ENCODE peak calls at places on chromosome 3, in five cellular contexts. One of them, this sample, is unnamed. For H3K4me1, the result is how much of the 10 kb centered on the place peaks cover.

GRCh38 chr3:98884675-98885371 is 16.7 kb downstream of the DCBLD2 start:
- DNase-seq in tibial artery: no peak
- DNase-seq in cardiac muscle cell: no peak
- DNase-seq in lung: no peak
- DNase-seq in kidney: no peak
- DNase-seq in this sample: no peak

GRCh38 chr3:8296466-8296865 is 205.2 kb upstream of the LMCD1 start:
- DNase-seq in tibial artery: no peak
- DNase-seq in cardiac muscle cell: no peak
- DNase-seq in lung: no peak
- DNase-seq in kidney: no peak
- DNase-seq in this sample: no peak

GRCh38 chr3:177932346-177932745 is 603.9 kb upstream of the KCNMB2 start:
- DNase-seq in tibial artery: no peak
- DNase-seq in cardiac muscle cell: no peak
- DNase-seq in lung: no peak
- DNase-seq in kidney: no peak
- DNase-seq in this sample: no peak

GRCh38 chr3:133474251-133474801 is 74.5 kb downstream of the BFSP2 start:
- DNase-seq in tibial artery: peak
- DNase-seq in cardiac muscle cell: no peak
- DNase-seq in lung: no peak
- DNase-seq in kidney: no peak
- DNase-seq in this sample: peak

GRCh38 chr3:182122779-182123178 is 411.1 kb downstream of the SOX2 start:
- DNase-seq in tibial artery: no peak
- DNase-seq in cardiac muscle cell: no peak
- DNase-seq in lung: no peak
- DNase-seq in kidney: no peak
- DNase-seq in this sample: no peak

GRCh38 chr3:187281191-187281714 is 10.3 kb downstream of the MASP1 start:
- DNase-seq in tibial artery: no peak
- DNase-seq in cardiac muscle cell: no peak
- DNase-seq in lung: no peak
- DNase-seq in kidney: no peak
- DNase-seq in this sample: no peak

GRCh38 chr3:108494862-108495531 is 15.4 kb downstream of the MYH15 start:
- DNase-seq in tibial artery: no peak
- DNase-seq in cardiac muscle cell: no peak
- DNase-seq in lung: no peak
- DNase-seq in kidney: no peak
- DNase-seq in this sample: no peak

GRCh38 chr3:11434017-11434526 is 161.9 kb downstream of the ATG7 start:
- DNase-seq in tibial artery: peak
- DNase-seq in cardiac muscle cell: peak
- DNase-seq in lung: peak
- DNase-seq in kidney: no peak
- DNase-seq in this sample: peak

GRCh38 chr3:64818196-64818595 is 130.4 kb upstream of the ADAMTS9 start:
- DNase-seq in tibial artery: no peak
- DNase-seq in cardiac muscle cell: no peak
- DNase-seq in lung: no peak
- DNase-seq in kidney: no peak
- DNase-seq in this sample: no peak

GRCh38 chr3:177356113-177356512 is 158.8 kb upstream of the TBL1XR1 start:
- DNase-seq in tibial artery: no peak
- DNase-seq in cardiac muscle cell: no peak
- DNase-seq in lung: no peak
- DNase-seq in kidney: no peak
- DNase-seq in this sample: no peak

GRCh38 chr3:178546079-178546478 is 9.8 kb downstream of the KCNMB2 start:
- DNase-seq in tibial artery: no peak
- DNase-seq in cardiac muscle cell: no peak
- DNase-seq in lung: no peak
- DNase-seq in kidney: no peak
- DNase-seq in this sample: no peak

GRCh38 chr3:182215881-182216280 is 504.2 kb downstream of the SOX2 start:
- DNase-seq in tibial artery: no peak
- DNase-seq in cardiac muscle cell: no peak
- DNase-seq in lung: no peak
- DNase-seq in kidney: no peak
- DNase-seq in this sample: no peak

GRCh38 chr3:143531101-143531500 is 317.2 kb downstream of the SLC9A9 start:
- DNase-seq in tibial artery: no peak
- DNase-seq in cardiac muscle cell: no peak
- DNase-seq in lung: no peak
- DNase-seq in kidney: no peak
- DNase-seq in this sample: no peak

GRCh38 chr3:168973206-168973605 is 690.3 kb downstream of the MECOM start:
- DNase-seq in tibial artery: no peak
- DNase-seq in cardiac muscle cell: no peak
- DNase-seq in lung: no peak
- DNase-seq in kidney: no peak
- DNase-seq in this sample: no peak

GRCh38 chr3:111694471-111694870 is 99.3 kb upstream of the ZBED2 start:
- DNase-seq in tibial artery: no peak
- DNase-seq in cardiac muscle cell: no peak
- DNase-seq in lung: no peak
- DNase-seq in kidney: no peak
- DNase-seq in this sample: no peak

GRCh38 chr3:189122120-189122519 is 49.7 kb upstream of the TPRG1 start:
- DNase-seq in tibial artery: no peak
- DNase-seq in cardiac muscle cell: no peak
- DNase-seq in lung: no peak
- DNase-seq in kidney: no peak
- DNase-seq in this sample: no peak

GRCh38 chr3:32154180-32154579 is 47.8 kb downstream of the GPD1L start:
- DNase-seq in tibial artery: no peak
- DNase-seq in cardiac muscle cell: no peak
- DNase-seq in lung: no peak
- DNase-seq in kidney: no peak
- DNase-seq in this sample: no peak

GRCh38 chr3:134681527-134681910 is 30.7 kb upstream of the KY start:
- DNase-seq in tibial artery: no peak
- DNase-seq in cardiac muscle cell: no peak
- DNase-seq in lung: no peak
- DNase-seq in kidney: no peak
- DNase-seq in this sample: no peak

GRCh38 chr3:49199244-49199899 is 28.0 kb downstream of the KLHDC8B start:
- DNase-seq in tibial artery: peak
- DNase-seq in cardiac muscle cell: no peak
- DNase-seq in lung: peak
- DNase-seq in kidney: peak
- DNase-seq in this sample: peak

GRCh38 chr3:18284716-18285115 is 140.4 kb downstream of the SATB1 start:
- DNase-seq in tibial artery: no peak
- DNase-seq in cardiac muscle cell: no peak
- DNase-seq in lung: no peak
- DNase-seq in kidney: no peak
- DNase-seq in this sample: no peak

GRCh38 chr3:86774082-86774691 is 216.8 kb downstream of the VGLL3 start:
- DNase-seq in tibial artery: no peak
- DNase-seq in cardiac muscle cell: peak
- DNase-seq in lung: no peak
- DNase-seq in kidney: no peak
- DNase-seq in this sample: no peak

GRCh38 chr3:160225181-160226025 is at the start of gene C3orf80:
- DNase-seq in tibial artery: peak
- DNase-seq in cardiac muscle cell: peak
- DNase-seq in lung: peak
- DNase-seq in kidney: peak
- DNase-seq in this sample: peak

GRCh38 chr3:193665370-193665989 is 72.5 kb downstream of the OPA1 start:
- DNase-seq in tibial artery: no peak
- DNase-seq in cardiac muscle cell: peak
- DNase-seq in lung: no peak
- DNase-seq in kidney: no peak
- DNase-seq in this sample: no peak

GRCh38 chr3:73365756-73366397 is 258.9 kb downstream of the PDZRN3 start:
- DNase-seq in tibial artery: peak
- DNase-seq in cardiac muscle cell: no peak
- DNase-seq in lung: no peak
- DNase-seq in kidney: peak
- DNase-seq in this sample: peak

GRCh38 chr3:184496933-184497332 is 64.7 kb upstream of the EPHB3 start:
- DNase-seq in tibial artery: no peak
- DNase-seq in cardiac muscle cell: no peak
- DNase-seq in lung: no peak
- DNase-seq in kidney: no peak
- DNase-seq in this sample: no peak

GRCh38 chr3:81289676-81290075 is 471.8 kb downstream of the GBE1 start:
- DNase-seq in tibial artery: no peak
- DNase-seq in cardiac muscle cell: peak
- DNase-seq in lung: no peak
- DNase-seq in kidney: no peak
- DNase-seq in this sample: no peak

GRCh38 chr3:88509582-88509981 is 359.8 kb downstream of the C3orf38 start:
- DNase-seq in tibial artery: no peak
- DNase-seq in cardiac muscle cell: no peak
- DNase-seq in lung: no peak
- DNase-seq in kidney: no peak
- DNase-seq in this sample: no peak

GRCh38 chr3:71753716-71754609 is at the start of gene GPR27:
- DNase-seq in tibial artery: no peak
- DNase-seq in cardiac muscle cell: peak
- DNase-seq in lung: no peak
- DNase-seq in kidney: peak
- DNase-seq in this sample: no peak
- H3K27ac ChIP-seq in tibial artery: no peak
- H3K27ac ChIP-seq in cardiac muscle cell: no peak
- H3K27ac ChIP-seq in lung: no peak
- H3K27ac ChIP-seq in kidney: no peak
- H3K27ac ChIP-seq in this sample: peak

DNA sequence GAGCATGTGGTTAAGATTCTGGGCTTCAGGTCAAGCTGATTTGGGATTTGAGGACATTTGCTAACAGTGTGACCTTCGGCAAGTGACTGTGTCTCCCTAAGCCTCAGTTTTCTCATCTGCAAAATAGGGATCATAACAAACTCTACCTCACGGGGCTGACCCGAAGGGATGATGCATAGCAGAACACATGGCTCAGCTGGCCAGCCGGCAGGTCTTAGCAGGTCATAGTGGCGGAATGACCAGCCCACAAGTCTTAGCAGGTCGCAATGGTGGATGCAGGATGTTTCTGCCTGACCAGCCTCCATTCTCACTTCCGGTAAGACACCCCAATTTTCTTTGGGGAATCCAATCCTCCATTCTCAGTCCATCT is 63.3 kb downstream of the IQSEC1 start:
- DNase-seq in tibial artery: no peak
- DNase-seq in cardiac muscle cell: no peak
- DNase-seq in lung: no peak
- DNase-seq in kidney: no peak
- DNase-seq in this sample: no peak
- H3K4me1 ChIP-seq in tibial artery: under half
- H3K4me1 ChIP-seq in cardiac muscle cell: under half
- H3K4me1 ChIP-seq in lung: under half
- H3K4me1 ChIP-seq in kidney: under half
- H3K4me1 ChIP-seq in this sample: under half

GRCh38 chr3:15782429-15782828 is 15.3 kb downstream of the ANKRD28 start:
- DNase-seq in tibial artery: no peak
- DNase-seq in cardiac muscle cell: no peak
- DNase-seq in lung: no peak
- DNase-seq in kidney: no peak
- DNase-seq in this sample: no peak

GRCh38 chr3:15781637-15782402 is 16.0 kb downstream of the ANKRD28 start:
- DNase-seq in tibial artery: no peak
- DNase-seq in cardiac muscle cell: no peak
- DNase-seq in lung: no peak
- DNase-seq in kidney: no peak
- DNase-seq in this sample: no peak

GRCh38 chr3:15779111-15779510 is 18.7 kb downstream of the ANKRD28 start:
- DNase-seq in tibial artery: no peak
- DNase-seq in cardiac muscle cell: no peak
- DNase-seq in lung: no peak
- DNase-seq in kidney: no peak
- DNase-seq in this sample: no peak

GRCh38 chr3:15783361-15783969 is 14.3 kb downstream of the ANKRD28 start:
- DNase-seq in tibial artery: no peak
- DNase-seq in cardiac muscle cell: no peak
- DNase-seq in lung: no peak
- DNase-seq in kidney: no peak
- DNase-seq in this sample: no peak

GRCh38 chr3:15781131-15781530 is 16.6 kb downstream of the ANKRD28 start:
- DNase-seq in tibial artery: no peak
- DNase-seq in cardiac muscle cell: no peak
- DNase-seq in lung: no peak
- DNase-seq in kidney: no peak
- DNase-seq in this sample: no peak
- H3K27ac ChIP-seq in tibial artery: peak
- H3K27ac ChIP-seq in cardiac muscle cell: no peak
- H3K27ac ChIP-seq in lung: no peak
- H3K27ac ChIP-seq in kidney: no peak
- H3K27ac ChIP-seq in this sample: peak

GRCh38 chr3:113243846-113244245 is 32.5 kb downstream of the BOC start:
- DNase-seq in tibial artery: no peak
- DNase-seq in cardiac muscle cell: no peak
- DNase-seq in lung: no peak
- DNase-seq in kidney: no peak
- DNase-seq in this sample: no peak

GRCh38 chr3:113243071-113243470 is 31.7 kb downstream of the BOC start:
- DNase-seq in tibial artery: no peak
- DNase-seq in cardiac muscle cell: no peak
- DNase-seq in lung: no peak
- DNase-seq in kidney: no peak
- DNase-seq in this sample: no peak

GRCh38 chr3:113242091-113242581 is 30.8 kb downstream of the BOC start:
- DNase-seq in tibial artery: no peak
- DNase-seq in cardiac muscle cell: no peak
- DNase-seq in lung: no peak
- DNase-seq in kidney: no peak
- DNase-seq in this sample: peak

GRCh38 chr3:113240841-113241240 is 29.5 kb downstream of the BOC start:
- DNase-seq in tibial artery: no peak
- DNase-seq in cardiac muscle cell: no peak
- DNase-seq in lung: no peak
- DNase-seq in kidney: no peak
- DNase-seq in this sample: no peak

DNA sequence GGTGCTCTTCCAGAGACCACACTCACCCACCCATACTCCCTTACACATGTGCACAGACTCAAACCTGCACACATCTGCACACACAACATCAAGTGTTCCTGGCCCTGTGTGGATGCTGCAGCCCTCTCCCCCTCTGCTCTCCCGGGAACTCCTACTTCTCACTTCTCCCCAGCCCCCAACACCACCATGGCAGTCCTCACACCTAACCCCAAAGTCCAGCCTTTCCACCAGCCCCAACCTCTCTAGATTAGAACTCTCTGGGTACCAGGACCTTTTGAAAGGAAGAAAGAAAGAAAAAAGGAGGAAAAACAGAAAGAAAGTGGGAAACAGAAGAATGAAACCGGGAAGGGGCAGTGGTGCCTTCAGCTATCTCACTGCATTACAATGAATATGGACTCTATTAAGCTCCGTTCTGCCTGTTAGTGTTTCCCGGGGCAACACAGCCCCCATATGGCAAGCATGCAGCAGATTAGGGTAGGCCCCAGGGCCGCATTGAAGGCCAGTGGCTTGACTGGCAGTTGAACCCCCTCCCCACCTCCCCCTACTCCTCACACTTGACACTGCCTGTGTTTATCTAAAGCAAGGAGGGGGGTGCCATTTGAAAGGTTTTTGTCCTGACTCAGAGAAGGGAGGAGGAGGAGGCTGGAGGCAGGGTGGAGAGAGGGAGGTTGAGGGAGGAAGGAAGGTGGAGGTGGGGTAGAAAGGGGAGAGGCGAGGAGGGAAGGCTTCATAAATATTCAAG is 30.1 kb downstream of the BOC start:
- DNase-seq in tibial artery: no peak
- DNase-seq in cardiac muscle cell: peak
- DNase-seq in lung: no peak
- DNase-seq in kidney: no peak
- DNase-seq in this sample: peak
- H3K4me1 ChIP-seq in tibial artery: under half
- H3K4me1 ChIP-seq in cardiac muscle cell: under half
- H3K4me1 ChIP-seq in lung: under half
- H3K4me1 ChIP-seq in kidney: under half
- H3K4me1 ChIP-seq in this sample: under half

This sample was measured in uterus.